ENCODE peak calls at places on chromosomes 3 and 15, in five cellular contexts. J is HuH-7.5; G is ureter; S is stimulated activated naive CD8-positive, alpha-beta T cell treated with anti-CD3 and anti-CD28 coated beads, Interleukin-15, Interleukin-2, amounts not matched to agents 100 U/mL and 50 U/mL, for 24 hours; T is Panc1. H is an unnamed sample.

GRCh38 chr3:29453278-29453961 is 172.5 kb downstream of the RBMS3 start:
- DNase-seq in J (no peak), S (no peak), G (peak), T (no peak), H (no peak)

GRCh38 chr3:129984124-129984523 is 9.6 kb downstream of the TRH start:
- DNase-seq in G (no peak), S (no peak), J (no peak), T (no peak), H (no peak)

GRCh38 chr15:51878446-51879386 is 49.3 kb downstream of the TMOD3 start:
- DNase-seq in G (no peak), T (no peak), S (no peak), J (no peak), H (no peak)

GRCh38 chr3:31544634-31545033 is 11.9 kb downstream of the STT3B start:
- DNase-seq in S (no peak), J (no peak), G (no peak), T (no peak), H (no peak)

GRCh38 chr15:40002295-40002694 is 36.7 kb downstream of the SRP14 start:
- DNase-seq in T (no peak), S (no peak), J (peak), G (no peak), H (no peak)

GRCh38 chr3:184295771-184296170 is 3.3 kb upstream of the PSMD2 start:
- DNase-seq in T (no peak), G (no peak), J (no peak), S (no peak), H (no peak)

GRCh38 chr3:36866358-36866757 is 78.5 kb downstream of the TRANK1 start:
- DNase-seq in J (no peak), T (no peak), G (no peak), S (no peak), H (no peak)

GRCh38 chr3:39191103-39191502 is 1.3 kb downstream of the XIRP1 start:
- DNase-seq in G (no peak), T (no peak), J (no peak), S (no peak), H (no peak)

GRCh38 chr3:191065183-191065805 is 133.7 kb upstream of the OSTN start:
- DNase-seq in T (no peak), S (no peak), G (no peak), J (no peak), H (no peak)

GRCh38 chr3:73954506-73954905 is 329.8 kb upstream of the PDZRN3 start:
- DNase-seq in G (no peak), S (no peak), T (no peak), J (no peak), H (no peak)

GRCh38 chr15:31561156-31561555 is 234.5 kb downstream of the KLF13 start:
- DNase-seq in T (no peak), J (no peak), S (no peak), G (no peak), H (no peak)

GRCh38 chr3:114179575-114179974 is 723 bp upstream of the DRD3 start:
- DNase-seq in T (peak), S (no peak), J (no peak), G (no peak), H (peak)

GRCh38 chr3:20323307-20323927 is 137.4 kb upstream of the SGO1 start:
- DNase-seq in J (peak), T (no peak), S (no peak), G (no peak), H (no peak)

GRCh38 chr3:147538034-147538433 is 128.9 kb downstream of the ZIC1 start:
- DNase-seq in G (no peak), T (no peak), J (no peak), S (no peak), H (no peak)

GRCh38 chr15:42092666-42093445 is 1.5 kb downstream of the PLA2G4D start:
- DNase-seq in J (no peak), T (no peak), S (no peak), G (no peak), H (no peak)

GRCh38 chr15:31465083-31465955 is 138.7 kb downstream of the KLF13 start:
- DNase-seq in S (no peak), T (no peak), J (no peak), G (peak), H (no peak)

GRCh38 chr3:151976211-151977050 is 103.0 kb downstream of the SUCNR1 start:
- DNase-seq in J (no peak), G (no peak), S (no peak), T (peak), H (no peak)

GRCh38 chr3:40877651-40878463 is 321.4 kb upstream of the CTNNB1 start:
- DNase-seq in T (no peak), G (peak), J (no peak), S (no peak), H (no peak)

GRCh38 chr15:32659340-32659831 is 17.9 kb downstream of the SCG5 start:
- DNase-seq in S (no peak), T (peak), G (no peak), J (no peak), H (no peak)

GRCh38 chr15:62483817-62484216 is 318.7 kb upstream of the C2CD4B start:
- DNase-seq in T (no peak), G (no peak), S (no peak), J (no peak), H (no peak)

GRCh38 chr15:65377105-65377975 is 462 bp downstream of the IGDCC3 start:
- DNase-seq in T (no peak), G (no peak), S (peak), J (peak), H (no peak)

GRCh38 chr3:86793786-86794185 is 197.2 kb downstream of the VGLL3 start:
- DNase-seq in T (peak), S (no peak), J (no peak), G (no peak), H (no peak)

GRCh38 chr15:88401972-88402656 is 65.1 kb downstream of the MRPL46 start:
- DNase-seq in S (peak), J (no peak), G (no peak), T (no peak), H (no peak)

GRCh38 chr3:140341213-140341612 is 336.7 kb upstream of the TRIM42 start:
- DNase-seq in G (no peak), J (no peak), S (no peak), T (no peak), H (no peak)

GRCh38 chr15:90883971-90884718 is at the start of gene FES:
- DNase-seq in J (no peak), G (peak), T (no peak), S (no peak), H (no peak)

GRCh38 chr15:81097116-81097892 is 36.8 kb upstream of the CFAP161 start:
- DNase-seq in T (no peak), J (no peak), G (no peak), S (no peak), H (no peak)

GRCh38 chr15:72857331-72858065 is 73.9 kb upstream of the ADPGK start:
- DNase-seq in T (no peak), G (peak), S (no peak), J (no peak), H (no peak)

GRCh38 chr3:175346573-175347356 is 487.6 kb downstream of the NAALADL2 start:
- DNase-seq in T (peak), G (peak), J (no peak), S (no peak), H (no peak)

GRCh38 chr3:62365311-62366092 is 7.8 kb downstream of the FEZF2 start:
- DNase-seq in T (no peak), J (no peak), G (no peak), S (no peak), H (no peak)

GRCh38 chr3:61646360-61646759 is 85.0 kb downstream of the PTPRG start:
- DNase-seq in G (no peak), J (no peak), S (no peak), T (no peak), H (no peak)

GRCh38 chr3:146834917-146835316 is 229.8 kb upstream of the PLSCR5 start:
- DNase-seq in G (no peak), S (no peak), J (no peak), T (no peak), H (no peak)

GRCh38 chr3:135240426-135240825 is 445.4 kb downstream of the EPHB1 start:
- DNase-seq in T (no peak), S (no peak), J (no peak), G (no peak), H (no peak)

GRCh38 chr3:111812680-111813079 is 46.4 kb upstream of the PHLDB2 start:
- DNase-seq in T (no peak), S (no peak), G (no peak), J (no peak), H (no peak)

GRCh38 chr3:58621086-58621830 is 44.1 kb upstream of the FAM107A start:
- DNase-seq in G (no peak), T (no peak), S (no peak), J (no peak), H (no peak)

GRCh38 chr15:58840048-58840447 is 68.9 kb downstream of the MINDY2 start:
- DNase-seq in S (no peak), G (no peak), J (no peak), T (no peak), H (no peak)

GRCh38 chr3:172040078-172040975 is 949 bp downstream of the FNDC3B start:
- DNase-seq in S (peak), T (no peak), G (peak), J (peak), H (no peak)

GRCh38 chr3:136752046-136752326 is 192 bp downstream of the STAG1 start:
- DNase-seq in G (no peak), J (no peak), S (no peak), T (no peak), H (no peak)

H was measured in iPS DF 19.7.